ENCODE peak calls at places on chromosomes 4 and X, in seven cellular contexts. G, P, X, Y, V, W and R are unnamed samples.

GRCh38 chr4:101693842-101694398 is 96.6 kb upstream of the BANK1 start:
- DNase-seq in G (no peak), P (no peak), X (no peak), Y (no peak), V (no peak), W (no peak), R (no peak)

GRCh38 chr4:51885371-51885770 is 42.4 kb downstream of the DCUN1D4 start:
- DNase-seq in G (no peak), P (no peak), X (no peak), Y (peak; percentile 56), V (no peak), W (peak; percentile 28), R (no peak)

GRCh38 chr4:73387552-73387951 is 16.5 kb upstream of the ALB start:
- DNase-seq in G (no peak), P (no peak), X (no peak), Y (no peak), V (no peak), W (no peak), R (no peak)

GRCh38 chr4:54155936-54156335 is 56.0 kb downstream of the GSX2 start:
- DNase-seq in G (no peak), P (no peak), X (no peak), Y (no peak), V (no peak), W (no peak), R (no peak)

GRCh38 chr4:124306352-124306751 is 406.2 kb downstream of the ANKRD50 start:
- DNase-seq in G (no peak), P (no peak), X (no peak), Y (no peak), V (no peak), W (no peak), R (no peak)

GRCh38 chr4:79148369-79148768 is 177.5 kb downstream of the NAA11 start:
- DNase-seq in G (no peak), P (no peak), X (no peak), Y (no peak), V (no peak), W (no peak), R (no peak)

GRCh38 chr4:159374749-159375535 is 272.1 kb downstream of the RAPGEF2 start:
- DNase-seq in G (no peak), P (no peak), X (no peak), Y (no peak), V (no peak), W (peak; percentile 67), R (no peak)

GRCh38 chr4:113435893-113436292 is 325.6 kb downstream of the CAMK2D start:
- DNase-seq in G (no peak), P (no peak), X (no peak), Y (no peak), V (no peak), W (peak; percentile 75), R (peak; percentile 85)

GRCh38 chr4:37243061-37243460 is 1.5 kb upstream of the NWD2 start:
- DNase-seq in G (no peak), P (no peak), X (no peak), Y (no peak), V (no peak), W (no peak), R (no peak)

GRCh38 chr4:23091674-23092073 is 398.9 kb downstream of the GBA3 start:
- DNase-seq in G (no peak), P (no peak), X (no peak), Y (peak; percentile 8), V (no peak), W (no peak), R (no peak)

GRCh38 chrX:10633722-10634121 is 13.3 kb upstream of the MID1 start:
- DNase-seq in G (no peak), P (peak; percentile 3), X (no peak), Y (no peak), V (no peak), W (peak; percentile 95), R (no peak)